ENCODE peak calls at places on chromosomes 12 and 14, in seven cellular contexts. One of them, this sample, is unnamed.

GRCh38 chr14:34498684-34499412 is 36.8 kb upstream of the SPTSSA start:
- DNase-seq in fibroblast of lung: peak; percentile 45
- DNase-seq in glutamatergic neuron: no peak
- DNase-seq in PC-3: peak; percentile 82
- DNase-seq in astrocyte of the cerebellum: no peak
- DNase-seq in lower lobe of right lung: no peak
- DNase-seq in heart right ventricle: no peak
- DNase-seq in this sample: peak; percentile 34

GRCh38 chr12:124040286-124040685 is 67.3 kb downstream of the ZNF664 start:
- DNase-seq in heart right ventricle: no peak
- DNase-seq in astrocyte of the cerebellum: no peak
- DNase-seq in PC-3: no peak
- DNase-seq in fibroblast of lung: no peak
- DNase-seq in lower lobe of right lung: no peak
- DNase-seq in glutamatergic neuron: no peak
- DNase-seq in this sample: no peak

GRCh38 chr12:80470403-80470802 is 26.4 kb downstream of the PTPRQ start:
- DNase-seq in glutamatergic neuron: no peak
- DNase-seq in fibroblast of lung: no peak
- DNase-seq in astrocyte of the cerebellum: no peak
- DNase-seq in lower lobe of right lung: no peak
- DNase-seq in heart right ventricle: no peak
- DNase-seq in PC-3: no peak
- DNase-seq in this sample: no peak

GRCh38 chr12:131075611-131076010 is 121.9 kb downstream of the ADGRD1 start:
- DNase-seq in lower lobe of right lung: no peak
- DNase-seq in fibroblast of lung: no peak
- DNase-seq in PC-3: no peak
- DNase-seq in astrocyte of the cerebellum: no peak
- DNase-seq in heart right ventricle: no peak
- DNase-seq in glutamatergic neuron: no peak
- DNase-seq in this sample: no peak

GRCh38 chr12:6280053-6280469 is 30.4 kb upstream of the PLEKHG6 start:
- DNase-seq in fibroblast of lung: peak; percentile 93
- DNase-seq in astrocyte of the cerebellum: peak; percentile 76
- DNase-seq in heart right ventricle: no peak
- DNase-seq in lower lobe of right lung: peak; percentile 70
- DNase-seq in PC-3: peak; percentile 95
- DNase-seq in glutamatergic neuron: no peak
- DNase-seq in this sample: no peak

GRCh38 chr14:75279739-75280447 is 1.3 kb downstream of the FOS start:
- DNase-seq in astrocyte of the cerebellum: no peak
- DNase-seq in fibroblast of lung: peak; percentile 25
- DNase-seq in PC-3: no peak
- DNase-seq in heart right ventricle: no peak
- DNase-seq in lower lobe of right lung: peak; percentile 67
- DNase-seq in glutamatergic neuron: peak; percentile 42
- DNase-seq in this sample: no peak

GRCh38 chr14:100861188-100861936 is 35.4 kb downstream of the MEG3 start:
- DNase-seq in PC-3: no peak
- DNase-seq in glutamatergic neuron: no peak
- DNase-seq in heart right ventricle: no peak
- DNase-seq in lower lobe of right lung: peak; percentile 30
- DNase-seq in astrocyte of the cerebellum: no peak
- DNase-seq in fibroblast of lung: no peak
- DNase-seq in this sample: no peak

GRCh38 chr12:77339610-77340009 is 274.2 kb upstream of the E2F7 start:
- DNase-seq in astrocyte of the cerebellum: no peak
- DNase-seq in lower lobe of right lung: no peak
- DNase-seq in glutamatergic neuron: no peak
- DNase-seq in heart right ventricle: no peak
- DNase-seq in PC-3: peak; percentile 69
- DNase-seq in fibroblast of lung: peak; percentile 56
- DNase-seq in this sample: no peak

GRCh38 chr12:2988494-2988893 is 29.3 kb downstream of the TEAD4 start:
- DNase-seq in lower lobe of right lung: no peak
- DNase-seq in astrocyte of the cerebellum: no peak
- DNase-seq in fibroblast of lung: no peak
- DNase-seq in heart right ventricle: no peak
- DNase-seq in PC-3: no peak
- DNase-seq in glutamatergic neuron: no peak
- DNase-seq in this sample: no peak

GRCh38 chr12:131912526-131913274 is 16.4 kb upstream of the PUS1 start:
- DNase-seq in fibroblast of lung: peak; percentile 75
- DNase-seq in PC-3: peak; percentile 86
- DNase-seq in glutamatergic neuron: no peak
- DNase-seq in astrocyte of the cerebellum: peak; percentile 42
- DNase-seq in heart right ventricle: peak; percentile 91
- DNase-seq in lower lobe of right lung: no peak
- DNase-seq in this sample: no peak

GRCh38 chr14:50542941-50543418 is 10.6 kb upstream of the MAP4K5 start:
- DNase-seq in lower lobe of right lung: no peak
- DNase-seq in fibroblast of lung: peak; percentile 68
- DNase-seq in astrocyte of the cerebellum: no peak
- DNase-seq in glutamatergic neuron: no peak
- DNase-seq in heart right ventricle: no peak
- DNase-seq in PC-3: peak; percentile 87
- DNase-seq in this sample: peak; percentile 66

GRCh38 chr12:4011597-4011996 is 138.4 kb upstream of the PARP11 start:
- DNase-seq in astrocyte of the cerebellum: no peak
- DNase-seq in fibroblast of lung: no peak
- DNase-seq in lower lobe of right lung: peak; percentile 71
- DNase-seq in PC-3: peak; percentile 58
- DNase-seq in glutamatergic neuron: no peak
- DNase-seq in heart right ventricle: no peak
- DNase-seq in this sample: no peak

GRCh38 chr14:75126121-75126544 is 715 bp downstream of the NEK9 start:
- DNase-seq in glutamatergic neuron: no peak
- DNase-seq in fibroblast of lung: peak; percentile 2
- DNase-seq in heart right ventricle: no peak
- DNase-seq in PC-3: no peak
- DNase-seq in astrocyte of the cerebellum: no peak
- DNase-seq in lower lobe of right lung: no peak
- DNase-seq in this sample: peak; percentile 41

GRCh38 chr12:121093487-121093891 is 39.2 kb upstream of the P2RX7 start:
- DNase-seq in glutamatergic neuron: no peak
- DNase-seq in lower lobe of right lung: no peak
- DNase-seq in astrocyte of the cerebellum: no peak
- DNase-seq in heart right ventricle: no peak
- DNase-seq in PC-3: no peak
- DNase-seq in fibroblast of lung: no peak
- DNase-seq in this sample: no peak

GRCh38 chr12:52681551-52682380 is 1.6 kb upstream of the KRT1 start:
- DNase-seq in lower lobe of right lung: no peak
- DNase-seq in heart right ventricle: no peak
- DNase-seq in astrocyte of the cerebellum: no peak
- DNase-seq in PC-3: no peak
- DNase-seq in glutamatergic neuron: no peak
- DNase-seq in fibroblast of lung: no peak
- DNase-seq in this sample: no peak

GRCh38 chr12:29519585-29520182 is 22.2 kb upstream of the OVCH1 start:
- DNase-seq in lower lobe of right lung: no peak
- DNase-seq in glutamatergic neuron: no peak
- DNase-seq in astrocyte of the cerebellum: peak; percentile 60
- DNase-seq in fibroblast of lung: peak; percentile 81
- DNase-seq in heart right ventricle: no peak
- DNase-seq in PC-3: peak; percentile 86
- DNase-seq in this sample: peak; percentile 19

GRCh38 chr12:45989277-45989856 is 1.0 kb downstream of the SCAF11 start:
- DNase-seq in glutamatergic neuron: no peak
- DNase-seq in heart right ventricle: no peak
- DNase-seq in PC-3: peak; percentile 58
- DNase-seq in astrocyte of the cerebellum: no peak
- DNase-seq in lower lobe of right lung: no peak
- DNase-seq in fibroblast of lung: peak; percentile 14
- DNase-seq in this sample: no peak

GRCh38 chr14:61527325-61528100 is 167.8 kb upstream of the HIF1A start:
- DNase-seq in glutamatergic neuron: no peak
- DNase-seq in astrocyte of the cerebellum: no peak
- DNase-seq in fibroblast of lung: peak; percentile 78
- DNase-seq in heart right ventricle: no peak
- DNase-seq in lower lobe of right lung: no peak
- DNase-seq in PC-3: peak; percentile 85
- DNase-seq in this sample: no peak

GRCh38 chr14:77212933-77213656 is 31.5 kb downstream of the TMEM63C start:
- DNase-seq in astrocyte of the cerebellum: no peak
- DNase-seq in heart right ventricle: no peak
- DNase-seq in lower lobe of right lung: peak; percentile 52
- DNase-seq in PC-3: peak; percentile 95
- DNase-seq in glutamatergic neuron: peak; percentile 77
- DNase-seq in fibroblast of lung: no peak
- DNase-seq in this sample: peak; percentile 73

GRCh38 chr12:103783744-103784664 is 57.0 kb downstream of the NT5DC3 start:
- DNase-seq in glutamatergic neuron: no peak
- DNase-seq in PC-3: peak; percentile 23
- DNase-seq in fibroblast of lung: no peak
- DNase-seq in astrocyte of the cerebellum: no peak
- DNase-seq in heart right ventricle: no peak
- DNase-seq in lower lobe of right lung: no peak
- DNase-seq in this sample: no peak

GRCh38 chr12:18158774-18159557 is 69.0 kb upstream of the RERGL start:
- DNase-seq in glutamatergic neuron: peak; percentile 18
- DNase-seq in fibroblast of lung: peak; percentile 47
- DNase-seq in PC-3: peak; percentile 49
- DNase-seq in lower lobe of right lung: no peak
- DNase-seq in heart right ventricle: no peak
- DNase-seq in astrocyte of the cerebellum: no peak
- DNase-seq in this sample: peak; percentile 13

GRCh38 chr12:34303091-34303870 is 281.0 kb downstream of the ALG10 start:
- DNase-seq in heart right ventricle: no peak
- DNase-seq in fibroblast of lung: no peak
- DNase-seq in glutamatergic neuron: no peak
- DNase-seq in lower lobe of right lung: peak; percentile 10
- DNase-seq in PC-3: no peak
- DNase-seq in astrocyte of the cerebellum: no peak
- DNase-seq in this sample: no peak

GRCh38 chr14:39015964-39016577 is 87.0 kb downstream of the SEC23A start:
- DNase-seq in PC-3: no peak
- DNase-seq in fibroblast of lung: no peak
- DNase-seq in heart right ventricle: no peak
- DNase-seq in astrocyte of the cerebellum: no peak
- DNase-seq in glutamatergic neuron: no peak
- DNase-seq in lower lobe of right lung: no peak
- DNase-seq in this sample: no peak

GRCh38 chr12:47074757-47075156 is 4.7 kb upstream of the PCED1B start:
- DNase-seq in heart right ventricle: no peak
- DNase-seq in fibroblast of lung: no peak
- DNase-seq in astrocyte of the cerebellum: no peak
- DNase-seq in PC-3: no peak
- DNase-seq in glutamatergic neuron: no peak
- DNase-seq in lower lobe of right lung: no peak
- DNase-seq in this sample: no peak

GRCh38 chr12:12804432-12804886 is 8.7 kb upstream of the DDX47 start:
- DNase-seq in heart right ventricle: no peak
- DNase-seq in PC-3: peak; percentile 94
- DNase-seq in fibroblast of lung: peak; percentile 64
- DNase-seq in astrocyte of the cerebellum: peak; percentile 61
- DNase-seq in glutamatergic neuron: no peak
- DNase-seq in lower lobe of right lung: no peak
- DNase-seq in this sample: no peak

GRCh38 chr14:70317969-70318634 is 41.4 kb downstream of the COX16 start:
- DNase-seq in fibroblast of lung: peak; percentile 67
- DNase-seq in astrocyte of the cerebellum: peak; percentile 53
- DNase-seq in PC-3: peak; percentile 73
- DNase-seq in lower lobe of right lung: no peak
- DNase-seq in glutamatergic neuron: no peak
- DNase-seq in heart right ventricle: no peak
- DNase-seq in this sample: peak; percentile 24
- TF ChIP-seq CTCF in fibroblast of lung: peak; percentile 60
- TF ChIP-seq CTCF in astrocyte of the cerebellum: peak; percentile 66
- TF ChIP-seq CTCF in PC-3: peak; percentile 82
- TF ChIP-seq CTCF in lower lobe of right lung: peak; percentile 40
- TF ChIP-seq CTCF in glutamatergic neuron: peak; percentile 17
- TF ChIP-seq CTCF in heart right ventricle: no peak
- TF ChIP-seq CTCF in this sample: no peak

DNA sequence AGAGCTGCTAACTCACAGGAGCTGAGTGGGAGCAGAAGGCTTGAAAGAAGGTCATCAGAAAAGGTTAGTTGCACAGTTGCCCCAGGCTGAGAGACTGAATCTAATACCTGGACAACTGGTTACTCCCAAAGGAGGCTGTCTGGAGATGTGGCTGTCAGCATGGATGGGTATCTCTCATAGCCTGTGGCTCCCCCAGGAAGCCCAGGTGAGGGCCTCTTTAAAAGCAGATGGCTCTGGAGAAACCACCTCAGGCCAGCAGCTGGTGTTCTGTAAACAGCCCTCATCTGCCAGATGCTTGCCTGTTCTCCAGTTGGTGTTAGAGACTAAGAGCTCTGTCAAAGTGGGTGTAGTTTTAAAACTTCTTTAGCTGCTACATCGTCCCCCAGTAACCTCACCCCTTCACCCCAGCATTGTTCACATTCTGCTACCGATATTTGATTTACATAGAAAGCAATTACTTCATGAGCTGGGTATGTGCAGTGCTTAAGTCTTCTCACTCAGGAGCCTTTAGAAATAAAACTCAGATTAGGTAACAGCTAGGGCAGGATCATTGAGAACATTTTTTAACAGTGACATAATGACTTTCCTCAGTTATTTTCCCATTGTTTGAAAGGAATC is 25.8 kb downstream of the DACT1 start:
- DNase-seq in PC-3: no peak
- DNase-seq in fibroblast of lung: peak; percentile 57
- DNase-seq in heart right ventricle: no peak
- DNase-seq in glutamatergic neuron: peak; percentile 19
- DNase-seq in lower lobe of right lung: no peak
- DNase-seq in astrocyte of the cerebellum: peak; percentile 76
- DNase-seq in this sample: no peak
- TF ChIP-seq CTCF in PC-3: no peak
- TF ChIP-seq CTCF in fibroblast of lung: no peak
- TF ChIP-seq CTCF in heart right ventricle: no peak
- TF ChIP-seq CTCF in glutamatergic neuron: no peak
- TF ChIP-seq CTCF in lower lobe of right lung: no peak
- TF ChIP-seq CTCF in astrocyte of the cerebellum: no peak
- TF ChIP-seq CTCF in this sample: no peak

GRCh38 chr12:85968606-85969005 is 94.5 kb downstream of the NTS start:
- DNase-seq in glutamatergic neuron: no peak
- DNase-seq in PC-3: no peak
- DNase-seq in fibroblast of lung: no peak
- DNase-seq in heart right ventricle: no peak
- DNase-seq in lower lobe of right lung: no peak
- DNase-seq in astrocyte of the cerebellum: no peak
- DNase-seq in this sample: no peak

GRCh38 chr12:85975716-85976115 is 101.6 kb downstream of the NTS start:
- DNase-seq in PC-3: no peak
- DNase-seq in heart right ventricle: no peak
- DNase-seq in astrocyte of the cerebellum: no peak
- DNase-seq in fibroblast of lung: no peak
- DNase-seq in lower lobe of right lung: no peak
- DNase-seq in glutamatergic neuron: no peak
- DNase-seq in this sample: no peak

GRCh38 chr12:85971800-85972199 is 97.7 kb downstream of the NTS start:
- DNase-seq in lower lobe of right lung: no peak
- DNase-seq in fibroblast of lung: no peak
- DNase-seq in heart right ventricle: no peak
- DNase-seq in astrocyte of the cerebellum: no peak
- DNase-seq in PC-3: peak; percentile 9
- DNase-seq in glutamatergic neuron: no peak
- DNase-seq in this sample: no peak
- TF ChIP-seq CTCF in lower lobe of right lung: no peak
- TF ChIP-seq CTCF in fibroblast of lung: peak; percentile 25
- TF ChIP-seq CTCF in heart right ventricle: no peak
- TF ChIP-seq CTCF in astrocyte of the cerebellum: no peak
- TF ChIP-seq CTCF in PC-3: peak; percentile 61
- TF ChIP-seq CTCF in glutamatergic neuron: no peak
- TF ChIP-seq CTCF in this sample: no peak

GRCh38 chr14:37171678-37172023 is 755 bp downstream of the SLC25A21 start:
- DNase-seq in glutamatergic neuron: no peak
- DNase-seq in lower lobe of right lung: no peak
- DNase-seq in astrocyte of the cerebellum: no peak
- DNase-seq in heart right ventricle: no peak
- DNase-seq in PC-3: no peak
- DNase-seq in fibroblast of lung: no peak
- DNase-seq in this sample: no peak
- TF ChIP-seq CTCF in glutamatergic neuron: no peak
- TF ChIP-seq CTCF in lower lobe of right lung: no peak
- TF ChIP-seq CTCF in astrocyte of the cerebellum: no peak
- TF ChIP-seq CTCF in heart right ventricle: no peak
- TF ChIP-seq CTCF in PC-3: no peak
- TF ChIP-seq CTCF in fibroblast of lung: no peak
- TF ChIP-seq CTCF in this sample: no peak